ENCODE peak calls at places on chromosomes 5 and 9, in six cellular contexts. Z, H, F, K, N and O are unnamed samples.

GRCh38 chr9:126020836-126021235 is 273.7 kb downstream of the PBX3 start:
- DNase-seq in Z (no peak), H (no peak), F (no peak), K (peak; percentile 32), N (no peak), O (no peak)

GRCh38 chr5:40386293-40386692 is 293.4 kb upstream of the PTGER4 start:
- DNase-seq in Z (no peak), H (no peak), F (no peak), K (no peak), N (peak; percentile 21), O (no peak)

GRCh38 chr5:171617787-171618690 is 167.6 kb upstream of the SMIM23 start:
- DNase-seq in Z (no peak), H (no peak), F (no peak), K (no peak), N (no peak), O (no peak)

GRCh38 chr9:93325307-93326035 is 126.0 kb upstream of the FAM120A start:
- DNase-seq in Z (no peak), H (no peak), F (no peak), K (no peak), N (no peak), O (no peak)

GRCh38 chr5:125450803-125451202 is 704.4 kb upstream of the ZNF608 start:
- DNase-seq in Z (no peak), H (no peak), F (peak; percentile 4), K (no peak), N (no peak), O (no peak)

GRCh38 chr9:130186839-130187522 is 14.8 kb downstream of the NCS1 start:
- DNase-seq in Z (peak; percentile 71), H (no peak), F (peak; percentile 89), K (peak; percentile 84), N (peak; percentile 91), O (peak; percentile 59)

GRCh38 chr5:56011835-56012234 is 17.1 kb upstream of the IL6ST start:
- DNase-seq in Z (no peak), H (no peak), F (peak; percentile 95), K (no peak), N (no peak), O (no peak)

GRCh38 chr9:16082796-16083195 is 530.0 kb downstream of the CCDC171 start:
- DNase-seq in Z (no peak), H (no peak), F (no peak), K (no peak), N (no peak), O (no peak)

GRCh38 chr5:160118349-160119141 is 705 bp downstream of the PWWP2A start:
- DNase-seq in Z (no peak), H (peak; percentile 47), F (no peak), K (peak; percentile 78), N (peak; percentile 23), O (no peak)

GRCh38 chr5:136729901-136730355 is 364.6 kb upstream of the TRPC7 start:
- DNase-seq in Z (peak; percentile 34), H (no peak), F (peak; percentile 93), K (no peak), N (no peak), O (no peak)

GRCh38 chr9:121217609-121218292 is 16.1 kb upstream of the RAB14 start:
- DNase-seq in Z (no peak), H (no peak), F (peak; percentile 65), K (no peak), N (no peak), O (no peak)

GRCh38 chr5:138696501-138696900 is 56.7 kb upstream of the CTNNA1 start:
- DNase-seq in Z (no peak), H (no peak), F (peak; percentile 71), K (no peak), N (no peak), O (no peak)

GRCh38 chr9:34540826-34541225 is 18.0 kb upstream of the ENHO start:
- DNase-seq in Z (no peak), H (no peak), F (peak; percentile 80), K (no peak), N (no peak), O (no peak)

GRCh38 chr5:179936976-179937681 is 29.4 kb upstream of the TBC1D9B start:
- DNase-seq in Z (no peak), H (no peak), F (no peak), K (no peak), N (no peak), O (no peak)

GRCh38 chr5:86885489-86886225 is 267.9 kb downstream of the COX7C start:
- DNase-seq in Z (no peak), H (no peak), F (no peak), K (no peak), N (no peak), O (no peak)

GRCh38 chr5:175082866-175083590 is 358.6 kb downstream of the MSX2 start:
- DNase-seq in Z (no peak), H (no peak), F (no peak), K (no peak), N (no peak), O (no peak)

GRCh38 chr5:56638061-56638621 is 177.2 kb upstream of the MAP3K1 start:
- DNase-seq in Z (no peak), H (no peak), F (no peak), K (peak; percentile 50), N (peak; percentile 59), O (no peak)

GRCh38 chr9:107949058-107949457 is 459.5 kb upstream of the KLF4 start:
- DNase-seq in Z (no peak), H (no peak), F (peak; percentile 33), K (no peak), N (no peak), O (no peak)

GRCh38 chr5:7671420-7671819 is 179.5 kb downstream of the CFAP90 start:
- DNase-seq in Z (no peak), H (no peak), F (no peak), K (no peak), N (no peak), O (no peak)

GRCh38 chr9:97717866-97718265 is 20.7 kb upstream of the XPA start:
- DNase-seq in Z (no peak), H (no peak), F (no peak), K (no peak), N (no peak), O (no peak)

GRCh38 chr9:13445123-13445522 is 165.6 kb upstream of the MPDZ start:
- DNase-seq in Z (no peak), H (no peak), F (no peak), K (no peak), N (no peak), O (no peak)

GRCh38 chr9:100216178-100216787 is 117.2 kb downstream of the INVS start:
- DNase-seq in Z (peak; percentile 28), H (peak; percentile 18), F (peak; percentile 62), K (no peak), N (peak; percentile 86), O (peak; percentile 70)

GRCh38 chr9:126664893-126665695 is 51.4 kb downstream of the LMX1B start:
- DNase-seq in Z (no peak), H (no peak), F (no peak), K (no peak), N (peak; percentile 64), O (no peak)

GRCh38 chr5:160506006-160507004 is 84.7 kb downstream of the PTTG1 start:
- DNase-seq in Z (no peak), H (peak; percentile 79), F (peak; percentile 65), K (no peak), N (peak; percentile 77), O (no peak)

GRCh38 chr5:143110591-143110990 is 292.9 kb downstream of the NR3C1 start:
- DNase-seq in Z (no peak), H (no peak), F (peak; percentile 51), K (no peak), N (peak; percentile 41), O (no peak)

GRCh38 chr5:75059887-75060286 is 7.5 kb upstream of the GCNT4 start:
- DNase-seq in Z (no peak), H (peak; percentile 96), F (no peak), K (no peak), N (no peak), O (no peak)

GRCh38 chr5:51377151-51378060 is 5.8 kb upstream of the ISL1 start:
- DNase-seq in Z (no peak), H (no peak), F (no peak), K (no peak), N (peak; percentile 56), O (no peak)
- H3K27me3 ChIP-seq in Z (no peaks in the 10 kb centered on the region), H (peaks cover 21% of the 10 kb centered on the region), F (peaks cover 60% of the 10 kb centered on the region), K (no peaks in the 10 kb centered on the region), N (peaks cover 16% of the 10 kb centered on the region), O (peaks cover 75% of the 10 kb centered on the region)

DNA sequence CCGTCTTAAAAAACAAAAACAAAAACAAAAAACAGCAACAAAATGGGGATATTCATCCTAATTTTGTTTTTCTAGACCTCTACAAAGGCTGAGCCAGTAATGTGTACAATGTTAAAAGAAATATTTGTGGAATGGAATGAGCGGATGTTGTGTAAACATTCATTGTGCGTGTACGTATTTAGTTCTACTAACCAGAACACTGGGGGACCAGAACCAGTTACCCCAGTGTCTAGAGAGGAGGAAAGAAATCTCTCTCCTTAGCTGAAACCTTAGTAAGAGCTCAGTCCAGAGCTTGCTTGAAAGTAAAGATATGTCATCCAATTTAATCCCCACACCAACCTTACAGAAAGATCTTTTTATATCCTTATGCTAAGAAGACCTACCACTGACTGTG is 106.7 kb upstream of the CPEB4 start:
- DNase-seq in Z (no peak), H (no peak), F (no peak), K (no peak), N (no peak), O (no peak)
- H3K4me1 ChIP-seq in Z (peaks cover 20% of the 10 kb centered on the region), H (peaks cover 4% of the 10 kb centered on the region), F (peaks cover 20% of the 10 kb centered on the region), K (peaks cover 6% of the 10 kb centered on the region), N (peaks cover 2% of the 10 kb centered on the region), O (no peaks in the 10 kb centered on the region)

GRCh38 chr9:131813116-131813515 is 73.2 kb upstream of the RAPGEF1 start:
- DNase-seq in Z (no peak), H (no peak), F (peak; percentile 30), K (no peak), N (no peak), O (no peak)

GRCh38 chr9:131809941-131810344 is 70.1 kb upstream of the RAPGEF1 start:
- DNase-seq in Z (no peak), H (no peak), F (peak; percentile 58), K (no peak), N (no peak), O (no peak)

GRCh38 chr9:131811405-131811804 is 71.5 kb upstream of the RAPGEF1 start:
- DNase-seq in Z (no peak), H (no peak), F (no peak), K (no peak), N (no peak), O (no peak)

GRCh38 chr9:131812116-131812790 is 72.4 kb upstream of the RAPGEF1 start:
- DNase-seq in Z (no peak), H (no peak), F (no peak), K (no peak), N (no peak), O (no peak)

GRCh38 chr9:131810351-131811170 is 70.7 kb upstream of the RAPGEF1 start:
- DNase-seq in Z (no peak), H (no peak), F (no peak), K (no peak), N (no peak), O (no peak)
- H3K27me3 ChIP-seq in Z (no peaks in the 10 kb centered on the region), H (no peaks in the 10 kb centered on the region), F (peaks cover 49% of the 10 kb centered on the region), K (no peaks in the 10 kb centered on the region), N (no peaks in the 10 kb centered on the region), O (no peaks in the 10 kb centered on the region)

GRCh38 chr5:52814749-52815148 is 27.0 kb downstream of the ITGA1 start:
- DNase-seq in Z (no peak), H (no peak), F (no peak), K (no peak), N (no peak), O (no peak)

GRCh38 chr5:52817818-52818217 is 30.1 kb downstream of the ITGA1 start:
- DNase-seq in Z (no peak), H (no peak), F (no peak), K (no peak), N (no peak), O (no peak)

GRCh38 chr5:52822437-52822836 is 34.7 kb downstream of the ITGA1 start:
- DNase-seq in Z (no peak), H (no peak), F (no peak), K (no peak), N (no peak), O (no peak)

GRCh38 chr5:52818360-52818759 is 30.6 kb downstream of the ITGA1 start:
- DNase-seq in Z (no peak), H (no peak), F (no peak), K (no peak), N (peak; percentile 45), O (no peak)
- H3K4me1 ChIP-seq in Z (no peaks in the 10 kb centered on the region), H (no peaks in the 10 kb centered on the region), F (peaks cover 7% of the 10 kb centered on the region), K (peaks cover 4% of the 10 kb centered on the region), N (peaks cover 1% of the 10 kb centered on the region), O (no peaks in the 10 kb centered on the region)